ENCODE peak calls at places on chromosome 9, in four cellular contexts. One of them, this sample, is unnamed.

GRCh38 chr9:105647595-105648349 is 14.5 kb upstream of the TAL2 start:
- DNase-seq in GM12878: no peak
- DNase-seq in H1: peak
- DNase-seq in HepG2: no peak
- DNase-seq in this sample: no peak

GRCh38 chr9:114487607-114488300 is 17.5 kb downstream of the WHRN start:
- DNase-seq in HepG2: peak
- DNase-seq in H1: no peak
- DNase-seq in GM12878: peak
- DNase-seq in this sample: peak

GRCh38 chr9:138053996-138054752 is 176.6 kb downstream of the CACNA1B start:
- DNase-seq in HepG2: no peak
- DNase-seq in GM12878: no peak
- DNase-seq in H1: no peak
- DNase-seq in this sample: no peak

GRCh38 chr9:94086468-94086867 is 2.2 kb downstream of the PTPDC1 start:
- DNase-seq in GM12878: no peak
- DNase-seq in HepG2: no peak
- DNase-seq in H1: no peak
- DNase-seq in this sample: peak

GRCh38 chr9:129828969-129829368 is 5.0 kb upstream of the TOR1A start:
- DNase-seq in HepG2: no peak
- DNase-seq in H1: no peak
- DNase-seq in GM12878: no peak
- DNase-seq in this sample: no peak

GRCh38 chr9:16154570-16155078 is 601.8 kb downstream of the CCDC171 start:
- DNase-seq in H1: peak
- DNase-seq in HepG2: no peak
- DNase-seq in GM12878: no peak
- DNase-seq in this sample: no peak

GRCh38 chr9:106228861-106229260 is 534.5 kb downstream of the TMEM38B start:
- DNase-seq in HepG2: no peak
- DNase-seq in GM12878: no peak
- DNase-seq in H1: no peak
- DNase-seq in this sample: no peak

GRCh38 chr9:104858271-104858670 is 69.7 kb downstream of the ABCA1 start:
- DNase-seq in H1: no peak
- DNase-seq in HepG2: no peak
- DNase-seq in GM12878: no peak
- DNase-seq in this sample: no peak

GRCh38 chr9:2602704-2603116 is 18.9 kb upstream of the VLDLR start:
- DNase-seq in H1: no peak
- DNase-seq in HepG2: no peak
- DNase-seq in GM12878: peak
- DNase-seq in this sample: no peak

GRCh38 chr9:13035822-13036221 is 243.7 kb downstream of the MPDZ start:
- DNase-seq in H1: no peak
- DNase-seq in HepG2: no peak
- DNase-seq in GM12878: no peak
- DNase-seq in this sample: no peak

GRCh38 chr9:69258551-69258950 is 66.5 kb upstream of the ENTREP1 start:
- DNase-seq in GM12878: no peak
- DNase-seq in H1: no peak
- DNase-seq in HepG2: no peak
- DNase-seq in this sample: no peak

GRCh38 chr9:109311281-109311680 is 9.6 kb downstream of the EPB41L4B start:
- DNase-seq in H1: no peak
- DNase-seq in HepG2: no peak
- DNase-seq in GM12878: no peak
- DNase-seq in this sample: no peak
- TF ChIP-seq YY1 in H1: no peak
- TF ChIP-seq YY1 in HepG2: no peak
- TF ChIP-seq YY1 in GM12878: no peak
- TF ChIP-seq YY1 in this sample: no peak

DNA sequence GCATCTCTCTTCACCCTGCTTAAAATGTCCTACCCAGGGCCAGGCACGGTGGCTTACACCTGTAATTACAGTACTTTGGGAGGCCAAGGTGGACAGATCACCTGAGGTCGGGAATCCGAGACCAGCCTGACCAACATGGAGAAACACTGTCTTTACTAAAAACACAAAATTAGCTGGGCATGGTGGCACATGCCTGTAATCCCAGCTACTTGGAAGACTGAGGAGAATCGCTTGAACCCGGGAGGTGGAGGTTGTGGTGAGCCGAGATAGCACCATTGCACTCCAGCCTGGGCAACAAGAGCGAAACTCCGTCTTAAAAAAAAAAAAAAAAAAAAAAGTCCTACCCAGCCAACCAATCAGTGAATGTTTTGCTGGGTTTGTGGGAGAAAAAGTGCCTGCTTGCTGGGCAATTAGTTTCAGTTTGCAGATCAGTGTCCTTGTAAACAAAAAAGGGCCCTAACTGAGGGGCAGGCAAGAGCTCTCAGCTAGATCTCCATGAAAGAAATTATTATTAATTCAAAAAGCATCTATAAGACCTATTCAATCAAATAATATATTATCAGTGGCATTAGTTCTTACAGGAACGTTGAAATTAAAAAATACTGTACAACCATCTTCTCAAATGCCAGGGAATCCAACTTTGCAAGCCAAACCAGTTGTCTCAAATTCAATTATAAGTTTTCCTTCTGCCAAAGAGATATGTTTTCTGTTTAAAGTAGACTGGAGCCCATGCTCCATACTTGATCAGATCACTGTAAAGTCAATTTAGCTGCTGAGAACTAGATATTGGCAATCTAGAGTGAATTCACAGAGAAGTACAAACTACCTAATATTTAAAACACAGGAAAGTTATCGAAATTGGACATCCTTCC is 3.9 kb downstream of the MEGF9 start:
- DNase-seq in GM12878: no peak
- DNase-seq in HepG2: peak
- DNase-seq in H1: no peak
- DNase-seq in this sample: peak
- H3K4me3 ChIP-seq in GM12878: no peak
- H3K4me3 ChIP-seq in HepG2: peak
- H3K4me3 ChIP-seq in H1: no peak
- H3K4me3 ChIP-seq in this sample: peak

GRCh38 chr9:97857603-97858392 is 4.8 kb downstream of the FOXE1 start:
- DNase-seq in HepG2: no peak
- DNase-seq in GM12878: no peak
- DNase-seq in H1: no peak
- DNase-seq in this sample: no peak
- TF ChIP-seq ZNF274 in HepG2: no peak
- TF ChIP-seq ZNF274 in GM12878: no peak
- TF ChIP-seq ZNF274 in H1: no peak
- TF ChIP-seq ZNF274 in this sample: no peak

DNA sequence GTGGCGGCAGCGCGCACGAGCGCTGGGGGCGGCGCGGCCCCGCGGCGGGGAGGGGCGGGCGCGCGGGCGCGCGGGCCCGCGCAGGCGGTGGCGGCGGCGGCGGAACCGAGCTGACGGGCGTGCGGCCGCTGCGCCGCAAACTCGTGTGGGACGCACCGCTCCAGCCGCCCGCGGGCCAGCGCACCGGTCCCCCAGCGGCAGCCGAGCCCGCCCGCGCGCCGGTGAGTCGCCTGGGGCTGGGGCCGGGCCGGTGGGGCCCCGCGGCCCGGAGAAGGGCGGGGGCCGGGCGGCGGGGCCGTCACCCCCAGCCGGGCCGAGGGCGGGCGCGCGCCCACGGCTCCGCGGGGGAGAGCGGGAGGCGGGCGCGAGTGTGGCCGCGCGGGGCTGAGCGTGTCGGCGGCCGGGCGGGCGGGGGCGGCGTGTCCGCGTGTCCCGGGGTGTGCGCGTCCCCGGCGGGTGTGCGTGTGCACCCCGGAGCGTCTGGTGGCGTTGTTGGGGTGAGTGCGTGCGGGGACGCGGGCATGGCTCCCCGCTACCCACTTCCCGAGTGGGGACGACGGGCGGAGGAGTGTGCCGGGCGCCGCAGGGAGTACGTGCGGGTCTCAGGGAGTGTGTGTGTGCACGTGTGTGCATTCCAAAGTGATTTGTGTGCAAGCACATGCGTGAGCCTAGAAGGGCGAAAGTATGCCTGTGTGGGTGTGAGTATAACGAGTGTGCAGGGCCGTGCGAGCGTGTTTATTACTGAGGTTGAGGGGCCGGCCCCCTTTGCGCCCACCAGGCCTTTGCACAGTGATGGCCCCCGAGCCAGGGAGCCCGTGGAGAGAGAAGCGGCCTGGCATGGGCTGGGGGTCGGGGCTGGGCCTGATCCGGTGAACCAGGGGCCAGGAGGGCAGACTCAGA is at the start of gene NEK6:
- DNase-seq in HepG2: no peak
- DNase-seq in H1: no peak
- DNase-seq in GM12878: no peak
- DNase-seq in this sample: no peak
- TF ChIP-seq YY1 in HepG2: no peak
- TF ChIP-seq YY1 in H1: no peak
- TF ChIP-seq YY1 in GM12878: peak
- TF ChIP-seq YY1 in this sample: no peak

GRCh38 chr9:79382468-79382867 is 189.3 kb upstream of the TLE4 start:
- DNase-seq in H1: no peak
- DNase-seq in GM12878: no peak
- DNase-seq in HepG2: no peak
- DNase-seq in this sample: no peak

GRCh38 chr9:79384091-79384490 is 187.7 kb upstream of the TLE4 start:
- DNase-seq in GM12878: no peak
- DNase-seq in HepG2: no peak
- DNase-seq in H1: no peak
- DNase-seq in this sample: no peak

GRCh38 chr9:79382044-79382443 is 189.7 kb upstream of the TLE4 start:
- DNase-seq in HepG2: no peak
- DNase-seq in GM12878: no peak
- DNase-seq in H1: no peak
- DNase-seq in this sample: no peak

GRCh38 chr9:79383096-79383495 is 188.7 kb upstream of the TLE4 start:
- DNase-seq in HepG2: no peak
- DNase-seq in GM12878: no peak
- DNase-seq in H1: no peak
- DNase-seq in this sample: no peak

GRCh38 chr9:79384506-79384905 is 187.3 kb upstream of the TLE4 start:
- DNase-seq in HepG2: no peak
- DNase-seq in GM12878: no peak
- DNase-seq in H1: no peak
- DNase-seq in this sample: no peak
- H3K4me3 ChIP-seq in HepG2: no peak
- H3K4me3 ChIP-seq in GM12878: no peak
- H3K4me3 ChIP-seq in H1: no peak
- H3K4me3 ChIP-seq in this sample: no peak

GRCh38 chr9:136723362-136723976 is 11.1 kb downstream of the DIPK1B start:
- DNase-seq in HepG2: no peak
- DNase-seq in H1: no peak
- DNase-seq in GM12878: no peak
- DNase-seq in this sample: no peak
- TF ChIP-seq ZNF274 in HepG2: no peak
- TF ChIP-seq ZNF274 in H1: no peak
- TF ChIP-seq ZNF274 in GM12878: no peak
- TF ChIP-seq ZNF274 in this sample: no peak